ENCODE peak calls at places on chromosomes 7 and 10, in five cellular contexts. S is HCT116, R is MM.1S, L is GM23338, T is neural progenitor cell. Z is an unnamed sample.
A peak's percentile ranks its signal among the peaks of the same experiment; 100 is the strongest.

GRCh38 chr10:31101123-31101522 is 69.5 kb upstream of the ZNF438 start:
- DNase-seq in T (no peak), L (no peak), R (no peak), S (peak; percentile 85), Z (no peak)

GRCh38 chr7:55490099-55490498 is 82.2 kb downstream of the VOPP1 start:
- DNase-seq in S (no peak), L (no peak), T (no peak), R (no peak), Z (no peak)

GRCh38 chr7:40232242-40232929 is 97.6 kb downstream of the SUGCT start:
- DNase-seq in T (peak; percentile 56), R (peak; percentile 73), L (peak; percentile 69), S (peak; percentile 42), Z (peak; percentile 70)

GRCh38 chr7:150998341-150998740 is 7.5 kb downstream of the NOS3 start:
- DNase-seq in R (no peak), L (no peak), T (no peak), S (no peak), Z (no peak)

GRCh38 chr10:131638481-131639278 is 262.1 kb upstream of the PPP2R2D start:
- DNase-seq in T (no peak), L (no peak), R (no peak), S (no peak), Z (no peak)

GRCh38 chr10:17512341-17513001 is 58.1 kb upstream of the ST8SIA6 start:
- DNase-seq in T (no peak), L (no peak), S (peak; percentile 93), R (no peak), Z (no peak)

GRCh38 chr7:137073571-137074325 is 205.3 kb downstream of the CHRM2 start:
- DNase-seq in S (no peak), R (no peak), L (no peak), T (no peak), Z (no peak)

GRCh38 chr10:33333260-33334169 is 952 bp downstream of the NRP1 start:
- DNase-seq in R (no peak), L (no peak), S (no peak), T (no peak), Z (no peak)

GRCh38 chr7:455110-455928 is 64.3 kb downstream of the PDGFA start:
- DNase-seq in R (no peak), L (no peak), T (no peak), S (no peak), Z (peak; percentile 82)

GRCh38 chr7:24825931-24826661 is 68.8 kb upstream of the GSDME start:
- DNase-seq in R (no peak), S (peak; percentile 93), T (no peak), L (peak; percentile 53), Z (no peak)

GRCh38 chr10:77104459-77104980 is 533.1 kb downstream of the KCNMA1 start:
- DNase-seq in R (no peak), T (no peak), S (no peak), L (no peak), Z (no peak)

GRCh38 chr10:70425096-70425495 is 16.4 kb downstream of the NODAL start:
- DNase-seq in L (no peak), S (no peak), R (no peak), T (no peak), Z (no peak)

GRCh38 chr10:98323221-98324164 is 55.5 kb upstream of the LOXL4 start:
- DNase-seq in S (peak; percentile 83), L (no peak), R (no peak), T (no peak), Z (no peak)

GRCh38 chr10:4103586-4103985 is 318.6 kb upstream of the KLF6 start:
- DNase-seq in T (no peak), R (no peak), S (no peak), L (no peak), Z (peak; percentile 21)

GRCh38 chr7:94062372-94062771 is 58.2 kb upstream of the BET1 start:
- DNase-seq in L (no peak), R (no peak), S (no peak), T (no peak), Z (no peak)
- TF ChIP-seq EZH2 in L (no peak), R (no peak), S (no peak), T (no peak), Z (no peak)

GRCh38 chr10:71889388-71889987 is 38.4 kb upstream of the PSAP start:
- DNase-seq in T (no peak), S (no peak), R (no peak), L (peak; percentile 25), Z (no peak)
- H3K4me1 ChIP-seq in T (peaks cover 5% of the 10 kb centered on the region), S (peaks cover 26% of the 10 kb centered on the region), R (peaks cover 9% of the 10 kb centered on the region), L (peaks cover 2% of the 10 kb centered on the region), Z (peaks cover 10% of the 10 kb centered on the region)

DNA sequence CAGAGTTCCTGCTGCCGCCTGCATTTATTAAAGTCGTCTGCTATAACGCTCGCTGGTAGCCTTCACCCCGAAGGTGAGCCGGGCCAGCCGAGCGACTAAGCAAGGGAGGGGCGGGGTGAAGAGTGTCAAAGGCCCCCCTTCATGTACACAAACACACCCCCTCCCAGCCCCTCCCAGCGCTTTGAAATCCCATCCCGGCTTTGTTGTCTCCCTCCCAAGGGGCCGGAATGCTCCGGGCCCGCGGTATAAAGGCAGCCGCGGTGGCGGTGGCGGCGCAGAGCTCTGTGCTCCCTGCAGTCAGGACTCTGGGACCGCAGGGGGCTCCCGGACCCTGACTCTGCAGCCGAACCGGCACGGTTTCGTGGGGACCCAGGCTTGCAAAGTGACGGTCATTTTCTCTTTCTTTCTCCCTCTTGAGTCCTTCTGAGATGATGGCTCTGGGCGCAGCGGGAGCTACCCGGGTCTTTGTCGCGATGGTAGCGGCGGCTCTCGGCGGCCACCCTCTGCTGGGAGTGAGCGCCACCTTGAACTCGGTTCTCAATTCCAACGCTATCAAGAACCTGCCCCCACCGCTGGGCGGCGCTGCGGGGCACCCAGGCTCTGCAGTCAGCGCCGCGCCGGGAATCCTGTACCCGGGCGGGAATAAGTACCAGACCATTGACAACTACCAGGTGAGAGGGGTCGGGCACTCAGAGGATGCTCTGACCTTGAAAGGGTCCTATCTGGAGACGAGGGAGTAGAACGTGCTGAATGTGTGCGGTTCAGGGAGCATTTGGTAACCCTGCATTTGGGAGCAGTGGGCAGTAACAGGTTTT is at the start of gene DKK1:
- DNase-seq in S (peak; percentile 86), R (peak; percentile 85), T (peak; percentile 87), L (peak; percentile 91), Z (peak; percentile 77)
- TF ChIP-seq EZH2 in S (no peak), R (no peak), T (no peak), L (peak; percentile 51), Z (no peak)

GRCh38 chr7:5703572-5704533 is 77.6 kb downstream of the RNF216 start:
- DNase-seq in R (no peak), S (no peak), L (no peak), T (peak; percentile 15), Z (no peak)
- H3K4me1 ChIP-seq in R (peaks cover 35% of the 10 kb centered on the region), S (peaks cover 35% of the 10 kb centered on the region), L (peaks cover 3% of the 10 kb centered on the region), T (peaks cover 13% of the 10 kb centered on the region), Z (peaks cover 7% of the 10 kb centered on the region)

DNA sequence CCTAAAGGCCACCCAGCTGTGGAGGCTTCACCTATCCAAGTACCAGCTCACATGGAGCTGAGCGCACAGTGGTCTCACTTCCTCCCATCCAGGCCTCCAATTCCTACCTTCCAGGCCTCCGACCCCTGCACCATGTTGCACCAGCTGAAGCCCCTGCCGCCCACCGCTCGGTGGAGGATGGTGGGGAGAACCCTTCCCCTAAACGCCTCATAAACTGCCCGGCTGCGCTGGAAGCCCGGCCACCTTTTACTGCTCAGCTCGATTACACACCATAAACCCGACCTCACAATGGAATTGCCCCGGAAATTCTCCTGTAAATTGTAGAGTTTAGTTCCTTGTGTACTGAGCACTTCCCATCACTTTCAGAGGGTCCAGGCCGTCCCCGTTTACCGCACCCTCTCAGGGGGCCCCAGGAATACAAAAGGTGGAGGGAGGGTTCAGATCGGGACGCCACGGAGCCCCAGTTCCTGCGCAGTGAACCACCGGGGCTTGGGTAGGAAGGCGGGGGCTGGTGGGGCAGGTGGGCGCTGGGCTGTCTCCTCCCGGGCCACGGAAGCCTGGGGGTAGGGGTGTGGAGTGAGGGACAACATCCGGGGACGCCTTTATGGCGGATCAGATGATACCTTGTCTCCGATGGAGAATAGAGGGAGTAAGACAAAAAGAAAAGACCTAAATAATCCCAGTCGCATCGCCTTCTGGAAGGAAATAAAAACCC is 1.4 kb upstream of the HOXA7 start:
- DNase-seq in T (no peak), L (no peak), S (no peak), R (no peak), Z (no peak)
- TF ChIP-seq EZH2 in T (peak; percentile 86), L (peak; percentile 92), S (no peak), R (no peak), Z (no peak)

DNA sequence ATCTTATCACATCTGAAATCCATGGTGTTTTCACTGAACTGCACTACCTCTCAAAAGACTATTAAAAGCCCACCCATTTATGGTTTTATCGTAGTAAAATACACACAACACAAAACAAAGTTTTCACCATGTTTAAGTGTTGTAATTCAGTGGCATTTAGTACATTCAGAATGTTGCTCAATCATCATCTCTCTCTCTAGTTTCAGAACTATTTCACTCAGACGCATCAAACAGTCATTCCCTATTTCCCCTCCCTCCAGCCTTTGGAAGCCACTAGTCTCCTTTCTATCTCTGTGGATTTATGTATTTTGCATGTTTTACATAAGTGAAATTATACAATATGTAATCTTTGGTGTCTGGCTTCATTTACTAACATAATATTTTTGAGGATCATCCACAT is 332.6 kb downstream of the TNS3 start:
- DNase-seq in S (no peak), R (no peak), T (no peak), L (no peak), Z (no peak)
- H3K4me1 ChIP-seq in S (peaks cover 11% of the 10 kb centered on the region), R (no peaks in the 10 kb centered on the region), T (no peaks in the 10 kb centered on the region), L (no peaks in the 10 kb centered on the region), Z (no peaks in the 10 kb centered on the region)

DNA sequence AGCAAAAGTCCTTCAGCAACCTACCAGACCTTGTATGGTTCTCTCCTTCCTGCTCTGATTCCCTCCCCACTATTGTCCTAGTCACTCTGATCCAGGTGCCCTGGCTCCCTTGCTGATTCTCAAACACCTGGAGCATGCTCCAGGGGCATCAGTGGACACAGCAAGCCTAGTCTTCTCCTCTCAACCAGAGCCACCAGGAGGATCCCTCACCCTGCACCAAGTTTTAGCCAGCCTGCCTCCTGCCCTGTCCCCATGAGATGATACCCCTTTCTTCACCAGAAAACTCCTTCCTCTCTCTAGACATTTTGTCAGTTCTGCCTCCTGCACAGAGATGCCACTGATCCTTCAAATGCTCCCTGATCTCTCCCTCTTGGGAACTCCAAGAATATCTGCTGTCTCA is 11.0 kb downstream of the LLCFC1 start:
- DNase-seq in T (no peak), R (no peak), L (no peak), S (no peak), Z (no peak)
- TF ChIP-seq EZH2 in T (no peak), R (no peak), L (no peak), S (no peak), Z (no peak)